ENCODE peak calls at places on chromosome 14, in five cellular contexts. G is brain microvascular endothelial cell, C is cardiac fibroblast, H is body of pancreas, O is fibroblast of the aortic adventitia. T is an unnamed sample.

GRCh38 chr14:93084866-93085857 is 30.6 kb downstream of the ITPK1 start:
- DNase-seq in G (no peak), C (no peak), H (no peak), O (no peak), T (no peak)

GRCh38 chr14:71266994-71267636 is 359.9 kb downstream of the PCNX1 start:
- DNase-seq in G (peak), C (peak), H (no peak), O (peak), T (no peak)

GRCh38 chr14:99579903-99580570 is 24.0 kb downstream of the CCDC85C start:
- DNase-seq in G (peak), C (peak), H (peak), O (peak), T (no peak)

GRCh38 chr14:53993920-53994607 is 37.4 kb upstream of the BMP4 start:
- DNase-seq in G (no peak), C (no peak), H (no peak), O (no peak), T (no peak)

GRCh38 chr14:55281316-55281839 is 10.2 kb downstream of the FBXO34 start:
- DNase-seq in G (no peak), C (no peak), H (no peak), O (no peak), T (no peak)

GRCh38 chr14:74018029-74018703 is 922 bp downstream of the ENTPD5 start:
- DNase-seq in G (no peak), C (peak), H (no peak), O (peak), T (no peak)

GRCh38 chr14:99760817-99761216 is 32.4 kb upstream of the EML1 start:
- DNase-seq in G (no peak), C (no peak), H (no peak), O (no peak), T (no peak)

GRCh38 chr14:36553650-36554260 is 28.7 kb downstream of the NKX2-8 start:
- DNase-seq in G (peak), C (peak), H (peak), O (peak), T (no peak)

GRCh38 chr14:57227083-57227482 is 41.6 kb downstream of the EXOC5 start:
- DNase-seq in G (no peak), C (no peak), H (no peak), O (no peak), T (no peak)

GRCh38 chr14:96039633-96040311 is 610 bp downstream of the C14orf132 start:
- DNase-seq in G (no peak), C (no peak), H (peak), O (peak), T (no peak)

GRCh38 chr14:23575086-23575485 is 3.5 kb downstream of the JPH4 start:
- DNase-seq in G (no peak), C (no peak), H (no peak), O (no peak), T (no peak)

GRCh38 chr14:103724116-103724515 is 8.5 kb downstream of the ZFYVE21 start:
- DNase-seq in G (peak), C (peak), H (peak), O (peak), T (no peak)

GRCh38 chr14:101875726-101876268 is 88.6 kb upstream of the DYNC1H1 start:
- DNase-seq in G (no peak), C (no peak), H (no peak), O (no peak), T (no peak)

GRCh38 chr14:94439453-94440057 is 13.0 kb downstream of the SERPINA11 start:
- DNase-seq in G (no peak), C (no peak), H (no peak), O (no peak), T (no peak)

GRCh38 chr14:104519721-104520120 is 59.8 kb upstream of the C14orf180 start:
- DNase-seq in G (no peak), C (no peak), H (no peak), O (no peak), T (no peak)

GRCh38 chr14:49950275-49951250 is 57.7 kb downstream of the ARF6 start:
- DNase-seq in G (no peak), C (peak), H (peak), O (no peak), T (no peak)

GRCh38 chr14:44945264-44945663 is 16.5 kb downstream of the KLHL28 start:
- DNase-seq in G (peak), C (peak), H (no peak), O (peak), T (no peak)

GRCh38 chr14:59228416-59228815 is 39.9 kb downstream of the DAAM1 start:
- DNase-seq in G (no peak), C (peak), H (no peak), O (peak), T (no peak)

GRCh38 chr14:21940887-21941855 is 267.6 kb upstream of the OR4E1 start:
- DNase-seq in G (no peak), C (peak), H (peak), O (no peak), T (no peak)

GRCh38 chr14:90864741-90865140 is 48.5 kb upstream of the TTC7B start:
- DNase-seq in G (no peak), C (no peak), H (no peak), O (no peak), T (no peak)

GRCh38 chr14:101733211-101733610 is 28.3 kb upstream of the PPP2R5C start:
- DNase-seq in G (peak), C (peak), H (no peak), O (peak), T (peak)

GRCh38 chr14:25988536-25988935 is 609.3 kb downstream of the NOVA1 start:
- DNase-seq in G (no peak), C (no peak), H (no peak), O (no peak), T (no peak)

GRCh38 chr14:103879570-103880333 is 32.4 kb upstream of the PPP1R13B start:
- DNase-seq in G (no peak), C (peak), H (peak), O (no peak), T (no peak)

GRCh38 chr14:89419973-89420482 is 3.0 kb upstream of the FOXN3 start:
- DNase-seq in G (no peak), C (no peak), H (no peak), O (no peak), T (no peak)

GRCh38 chr14:103910984-103911383 is 17.3 kb upstream of the TDRD9 start:
- DNase-seq in G (no peak), C (no peak), H (no peak), O (no peak), T (no peak)

GRCh38 chr14:94345344-94346072 is 22.4 kb upstream of the SERPINA6 start:
- DNase-seq in G (peak), C (peak), H (no peak), O (peak), T (peak)

GRCh38 chr14:104448721-104449120 is 130.8 kb upstream of the C14orf180 start:
- DNase-seq in G (no peak), C (no peak), H (no peak), O (no peak), T (no peak)

GRCh38 chr14:104553166-104554087 is 26.1 kb upstream of the C14orf180 start:
- DNase-seq in G (no peak), C (no peak), H (peak), O (no peak), T (no peak)

GRCh38 chr14:104633276-104633861 is 28.8 kb upstream of the TMEM179 start:
- DNase-seq in G (no peak), C (no peak), H (no peak), O (no peak), T (no peak)

GRCh38 chr14:81710232-81710845 is 176.7 kb upstream of the SEL1L start:
- DNase-seq in G (no peak), C (peak), H (peak), O (peak), T (no peak)
- TF ChIP-seq CTCF in G (peak), C (peak), H (peak), O (no peak), T (peak)

GRCh38 chr14:37709419-37710195 is 114.2 kb downstream of the TTC6 start:
- DNase-seq in G (peak), C (peak), H (no peak), O (peak), T (no peak)
- TF ChIP-seq CTCF in G (peak), C (peak), H (peak), O (peak), T (peak)

GRCh38 chr14:62117010-62117717 is 354.9 kb downstream of the SNAPC1 start:
- DNase-seq in G (peak), C (peak), H (peak), O (peak), T (peak)
- TF ChIP-seq CTCF in G (peak), C (peak), H (peak), O (no peak), T (peak)

GRCh38 chr14:106044515-106044914 is 518.1 kb downstream of the TMEM121 start:
- DNase-seq in G (no peak), C (no peak), H (no peak), O (no peak), T (no peak)

GRCh38 chr14:106037380-106037779 is 511.0 kb downstream of the TMEM121 start:
- DNase-seq in G (no peak), C (no peak), H (no peak), O (no peak), T (no peak)

GRCh38 chr14:106044949-106045596 is 518.7 kb downstream of the TMEM121 start:
- DNase-seq in G (no peak), C (peak), H (peak), O (no peak), T (no peak)

GRCh38 chr14:106039400-106039799 is 513.0 kb downstream of the TMEM121 start:
- DNase-seq in G (no peak), C (no peak), H (peak), O (no peak), T (no peak)
- TF ChIP-seq CTCF in G (no peak), C (no peak), H (peak), O (no peak), T (no peak)

GRCh38 chr14:76918751-76919421 is 92.7 kb downstream of the LRRC74A start:
- DNase-seq in G (peak), C (peak), H (peak), O (peak), T (peak)
- TF ChIP-seq CTCF in G (peak), C (peak), H (peak), O (peak), T (peak)